ENCODE peak calls at places on chromosome 14, in nine cellular contexts. R is SK-N-SH, D is OCI-LY7, M is IMR-90, W is neural progenitor cell, X is fibroblast of lung, E is GM23248, P is neuronal stem cell, I is H9. F is an unnamed sample.

GRCh38 chr14:68231832-68232642 is 412.5 kb downstream of the RAD51B start:
- DNase-seq in R (no peak), D (no peak), M (peak; percentile 62), W (no peak), X (no peak), E (peak; percentile 67), P (no peak), I (no peak), F (no peak)

GRCh38 chr14:41607966-41608663 is 1.4 kb downstream of the LRFN5 start:
- DNase-seq in R (no peak), D (no peak), M (no peak), W (peak; percentile 44), X (peak; percentile 33), E (peak; percentile 45), P (no peak), I (peak; percentile 40), F (no peak)

GRCh38 chr14:39107624-39108023 is 4.6 kb upstream of the SEC23A start:
- DNase-seq in R (peak; percentile 35), D (peak; percentile 64), M (peak; percentile 55), W (peak; percentile 20), X (peak; percentile 67), E (peak; percentile 70), P (no peak), I (no peak), F (peak; percentile 78)

GRCh38 chr14:25537846-25538455 is 488.0 kb upstream of the STXBP6 start:
- DNase-seq in R (peak; percentile 26), D (peak; percentile 30), M (no peak), W (peak; percentile 66), X (no peak), E (peak; percentile 3), P (peak; percentile 27), I (peak; percentile 70), F (no peak)

GRCh38 chr14:85529803-85530574 is at the start of gene FLRT2:
- DNase-seq in R (no peak), D (no peak), M (peak; percentile 44), W (peak; percentile 62), X (peak; percentile 71), E (peak; percentile 78), P (peak; percentile 23), I (peak; percentile 61), F (peak; percentile 83)

GRCh38 chr14:69002069-69002468 is 23.0 kb upstream of the ACTN1 start:
- DNase-seq in R (no peak), D (no peak), M (no peak), W (peak; percentile 40), X (no peak), E (peak; percentile 29), P (no peak), I (peak; percentile 67), F (peak; percentile 65)

GRCh38 chr14:63179383-63179782 is 24.9 kb upstream of the RHOJ start:
- DNase-seq in R (no peak), D (no peak), M (no peak), W (no peak), X (no peak), E (no peak), P (no peak), I (no peak), F (no peak)

GRCh38 chr14:91249841-91250616 is 5.5 kb upstream of the GPR68 start:
- DNase-seq in R (peak; percentile 88), D (peak; percentile 79), M (no peak), W (peak; percentile 85), X (no peak), E (peak; percentile 38), P (no peak), I (peak; percentile 64), F (no peak)

GRCh38 chr14:42673963-42674362 is 1067.3 kb downstream of the LRFN5 start:
- DNase-seq in R (no peak), D (no peak), M (no peak), W (no peak), X (no peak), E (no peak), P (no peak), I (no peak), F (no peak)

GRCh38 chr14:53952533-53952932 is 4.1 kb downstream of the BMP4 start:
- DNase-seq in R (no peak), D (no peak), M (no peak), W (peak; percentile 23), X (peak; percentile 26), E (no peak), P (no peak), I (no peak), F (no peak)
- H2AFZ ChIP-seq in R (no peak overlapping the region), D (no peak overlapping the region), M (peak overlapping the region; percentile 92), W (no peak overlapping the region), X (peak overlapping the region; percentile 85), E (peak overlapping the region; percentile 60), P (peak overlapping the region; percentile 95), I (no peak overlapping the region), F (peak overlapping the region; percentile 69)

DNA sequence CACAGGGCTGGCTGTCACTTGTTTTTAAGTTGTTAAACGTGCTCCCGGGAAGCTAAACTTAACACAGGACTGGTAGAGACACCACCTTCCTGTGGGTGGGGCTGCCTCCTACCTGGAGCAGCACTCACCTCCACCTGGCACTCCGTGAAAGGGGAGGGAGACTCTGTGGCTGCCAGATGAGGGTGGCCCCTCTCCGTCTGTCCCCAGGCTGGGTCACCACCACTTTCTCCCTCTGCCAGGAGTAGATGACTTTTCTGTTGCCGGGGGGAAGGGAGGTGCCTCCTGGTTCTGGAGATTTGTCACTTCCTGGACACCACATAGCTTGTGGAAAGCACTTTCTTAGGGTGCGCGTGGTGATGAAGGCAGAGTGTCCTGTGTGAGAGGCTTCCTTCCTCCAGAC is 81.3 kb downstream of the WDR20 start:
- DNase-seq in R (no peak), D (no peak), M (peak; percentile 44), W (no peak), X (no peak), E (peak; percentile 73), P (no peak), I (no peak), F (peak; percentile 94)
- H3K27ac ChIP-seq in R (no peak overlapping the region), D (no peak overlapping the region), M (no peak overlapping the region), W (no peak overlapping the region), X (no peak overlapping the region), E (peak overlapping the region; percentile 49), P (no peak overlapping the region), I (no peak overlapping the region), F (peak overlapping the region; percentile 40)

GRCh38 chr14:103185051-103186027 is 62.1 kb downstream of the TNFAIP2 start:
- DNase-seq in R (peak; percentile 65), D (peak; percentile 62), M (peak; percentile 38), W (peak; percentile 53), X (peak; percentile 60), E (peak; percentile 49), P (peak; percentile 51), I (no peak), F (peak; percentile 85)

GRCh38 chr14:103186894-103187586 is 63.8 kb downstream of the TNFAIP2 start:
- DNase-seq in R (no peak), D (no peak), M (no peak), W (peak; percentile 72), X (no peak), E (no peak), P (peak; percentile 73), I (peak; percentile 77), F (no peak)

GRCh38 chr14:103184046-103184445 is 60.8 kb downstream of the TNFAIP2 start:
- DNase-seq in R (no peak), D (no peak), M (no peak), W (no peak), X (no peak), E (no peak), P (no peak), I (no peak), F (no peak)

GRCh38 chr14:103187911-103188310 is 64.7 kb downstream of the TNFAIP2 start:
- DNase-seq in R (no peak), D (no peak), M (no peak), W (no peak), X (no peak), E (no peak), P (no peak), I (no peak), F (no peak)

DNA sequence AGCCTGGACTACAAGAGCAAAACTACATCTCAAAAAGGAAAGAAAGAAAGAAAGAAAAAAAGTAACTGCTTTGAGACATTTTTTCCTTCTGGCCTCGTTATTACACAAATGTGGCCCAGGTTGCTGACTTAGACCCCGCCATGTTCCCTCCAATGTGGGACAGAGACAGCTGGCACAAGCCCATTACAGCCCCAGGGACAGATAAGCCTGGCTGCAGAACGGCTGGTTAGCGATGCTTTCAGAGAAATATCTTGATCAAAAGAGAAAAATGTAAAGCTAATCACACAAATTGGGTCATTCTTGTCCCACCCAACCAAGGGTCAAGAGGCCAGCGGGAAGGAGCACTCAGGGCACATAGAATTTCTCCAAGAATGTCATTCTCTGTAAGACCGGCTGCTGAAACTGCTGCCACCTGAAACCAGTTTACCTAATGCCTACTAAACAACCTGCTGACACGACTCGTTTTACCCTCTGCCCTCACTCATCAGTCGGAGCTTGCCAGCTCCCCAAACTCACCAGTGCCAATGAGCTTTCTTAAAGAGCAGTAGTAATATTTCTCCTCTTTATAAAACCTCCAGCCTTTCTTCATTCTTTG is 63.1 kb downstream of the TNFAIP2 start:
- DNase-seq in R (peak; percentile 80), D (no peak), M (no peak), W (peak; percentile 39), X (no peak), E (no peak), P (no peak), I (no peak), F (no peak)
- H2AFZ ChIP-seq in R (no peak overlapping the region), D (no peak overlapping the region), M (no peak overlapping the region), W (no peak overlapping the region), X (no peak overlapping the region), E (no peak overlapping the region), P (no peak overlapping the region), I (no peak overlapping the region), F (no peak overlapping the region)

DNA sequence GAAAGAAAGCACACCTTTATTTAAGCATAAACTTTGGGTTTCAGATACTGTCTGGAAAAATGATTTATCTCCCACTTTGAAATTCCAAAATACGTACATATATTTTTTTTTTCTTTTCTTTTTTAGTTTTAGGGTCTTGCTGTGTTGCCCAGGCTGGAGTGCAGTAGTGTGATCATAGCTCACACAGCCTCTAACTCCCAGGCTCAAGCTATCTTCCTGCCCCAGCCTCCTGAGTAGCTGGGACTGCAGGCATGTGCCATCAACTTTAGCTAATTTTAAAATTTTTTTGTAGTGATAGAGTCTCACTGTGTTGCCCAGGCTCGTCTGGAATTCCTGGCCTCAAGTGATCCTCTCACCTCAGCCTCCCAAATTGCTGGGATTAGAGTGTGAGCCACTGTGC is 45.9 kb upstream of the PAPLN start:
- DNase-seq in R (no peak), D (no peak), M (no peak), W (no peak), X (no peak), E (no peak), P (no peak), I (no peak), F (no peak)
- H3K27ac ChIP-seq in R (no peak overlapping the region), D (no peak overlapping the region), M (no peak overlapping the region), W (no peak overlapping the region), X (no peak overlapping the region), E (no peak overlapping the region), P (no peak overlapping the region), I (no peak overlapping the region), F (no peak overlapping the region)

F was measured in osteoblast.